ENCODE peak calls at places on chromosomes 2 and 18, in six cellular contexts. J is GM12891, X is IMR-90, C is tibial nerve, A is erythroblast, Z is gastrocnemius medialis. E is an unnamed sample.

GRCh38 chr18:3012306-3012919 is 531 bp downstream of the LPIN2 start:
- DNase-seq in J (peak), X (peak), C (peak), A (peak), Z (no peak), E (no peak)

GRCh38 chr2:54969295-54969939 is 80.8 kb downstream of the RTN4 start:
- DNase-seq in J (no peak), X (no peak), C (no peak), A (no peak), Z (no peak), E (no peak)

GRCh38 chr18:76937597-76937996 is 115.2 kb downstream of the ZNF236 start:
- DNase-seq in J (no peak), X (peak), C (no peak), A (no peak), Z (no peak), E (no peak)

GRCh38 chr2:43220982-43221659 is 5.3 kb downstream of the ZFP36L2 start:
- DNase-seq in J (no peak), X (peak), C (no peak), A (peak), Z (no peak), E (no peak)

GRCh38 chr18:77100751-77101355 is 31.7 kb downstream of the MBP start:
- DNase-seq in J (no peak), X (no peak), C (no peak), A (no peak), Z (no peak), E (no peak)

GRCh38 chr2:149077861-149078260 is 39.4 kb downstream of the LYPD6B start:
- DNase-seq in J (no peak), X (no peak), C (no peak), A (no peak), Z (no peak), E (no peak)

GRCh38 chr18:69580107-69580506 is 179.4 kb downstream of the DOK6 start:
- DNase-seq in J (no peak), X (peak), C (no peak), A (no peak), Z (no peak), E (no peak)

GRCh38 chr2:231017250-231017636 is 20.1 kb upstream of the C2orf72 start:
- DNase-seq in J (no peak), X (no peak), C (peak), A (no peak), Z (no peak), E (no peak)

GRCh38 chr2:135948642-135949355 is 36.6 kb downstream of the DARS1 start:
- DNase-seq in J (no peak), X (peak), C (no peak), A (no peak), Z (no peak), E (peak)

GRCh38 chr18:67310826-67311225 is 205.7 kb downstream of the DSEL start:
- DNase-seq in J (no peak), X (peak), C (no peak), A (no peak), Z (no peak), E (no peak)

GRCh38 chr2:128490881-128491778 is 172.5 kb upstream of the HS6ST1 start:
- DNase-seq in J (no peak), X (no peak), C (no peak), A (no peak), Z (no peak), E (peak)

GRCh38 chr2:85444629-85445028 is 26.1 kb downstream of the SH2D6 start:
- DNase-seq in J (no peak), X (peak), C (no peak), A (no peak), Z (no peak), E (no peak)

GRCh38 chr2:30321466-30321865 is 90.1 kb downstream of the LBH start:
- DNase-seq in J (no peak), X (peak), C (no peak), A (no peak), Z (no peak), E (no peak)

GRCh38 chr2:96203130-96204028 is 5.2 kb downstream of the STARD7 start:
- DNase-seq in J (no peak), X (no peak), C (no peak), A (no peak), Z (peak), E (no peak)

GRCh38 chr18:35991696-35992095 is 19.2 kb downstream of the RMP24 start:
- DNase-seq in J (no peak), X (no peak), C (no peak), A (no peak), Z (no peak), E (no peak)

GRCh38 chr2:25341753-25342371 is at the start of gene DNMT3A:
- DNase-seq in J (peak), X (peak), C (peak), A (peak), Z (peak), E (no peak)

DNA sequence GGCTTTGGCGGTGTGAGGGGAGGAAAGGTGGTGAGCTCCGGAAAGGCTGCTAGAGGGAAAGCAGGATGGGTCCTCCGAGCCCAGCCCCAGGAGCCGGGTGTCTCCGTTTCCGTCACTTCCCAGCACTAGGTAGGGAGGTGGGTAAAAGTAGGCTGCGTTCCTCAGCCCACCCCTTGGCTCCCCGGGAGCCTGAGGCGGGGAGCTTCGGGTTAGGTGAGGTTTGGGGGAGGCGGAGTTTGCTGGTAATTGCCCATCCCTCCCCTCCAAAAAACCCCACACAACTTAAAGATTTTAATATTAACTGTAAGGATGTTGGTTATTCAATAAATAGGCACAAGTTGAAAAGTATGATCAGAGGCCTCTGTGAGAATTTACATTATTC is 552 bp upstream of the ATF2 start:
- DNase-seq in J (no peak), X (no peak), C (no peak), A (no peak), Z (no peak), E (no peak)
- TF ChIP-seq POLR2A in J (no peak), X (no peak), C (no peak), A (peak), Z (no peak), E (no peak)

DNA sequence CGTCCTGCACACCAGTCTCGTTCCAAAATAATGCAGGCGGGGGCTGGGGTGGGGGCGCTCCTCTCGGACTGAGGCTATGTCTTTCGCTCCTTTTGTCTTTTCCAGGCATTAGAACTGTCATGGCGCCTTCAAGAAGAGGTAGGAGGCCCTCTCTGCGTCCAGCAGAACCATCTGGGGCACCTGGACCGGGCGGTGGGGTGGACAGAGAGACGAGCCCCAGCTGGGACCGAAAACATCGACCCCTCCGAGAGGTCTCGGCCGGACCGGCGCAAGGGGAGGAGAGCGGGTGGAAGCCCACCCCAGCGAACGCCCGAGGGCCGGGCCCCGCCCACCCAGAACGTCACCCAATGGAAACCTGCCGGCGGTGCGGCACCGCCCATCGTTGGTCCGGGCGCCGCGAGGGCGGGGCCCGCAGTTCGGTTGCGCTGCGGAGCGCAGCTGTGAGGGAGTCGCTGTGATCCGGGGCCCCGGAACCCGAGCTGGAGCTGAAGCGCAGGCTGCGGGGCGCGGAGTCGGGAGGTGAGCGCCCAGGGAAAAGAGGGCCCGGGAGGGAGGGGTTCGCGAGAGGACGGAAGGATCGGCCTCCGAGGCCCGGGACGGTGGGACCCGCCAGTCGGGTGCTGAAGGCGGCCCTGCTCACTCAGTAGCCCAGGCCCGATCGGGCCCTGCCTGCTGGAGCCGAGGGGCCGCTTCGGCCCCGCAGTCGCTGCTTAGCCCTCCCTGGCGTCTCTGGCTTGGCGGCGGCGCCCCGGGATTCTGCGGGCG is at the start of gene NRBP1:
- DNase-seq in J (peak), X (peak), C (peak), A (peak), Z (peak), E (peak)
- TF ChIP-seq POLR2A in J (peak), X (peak), C (peak), A (peak), Z (peak), E (peak)

DNA sequence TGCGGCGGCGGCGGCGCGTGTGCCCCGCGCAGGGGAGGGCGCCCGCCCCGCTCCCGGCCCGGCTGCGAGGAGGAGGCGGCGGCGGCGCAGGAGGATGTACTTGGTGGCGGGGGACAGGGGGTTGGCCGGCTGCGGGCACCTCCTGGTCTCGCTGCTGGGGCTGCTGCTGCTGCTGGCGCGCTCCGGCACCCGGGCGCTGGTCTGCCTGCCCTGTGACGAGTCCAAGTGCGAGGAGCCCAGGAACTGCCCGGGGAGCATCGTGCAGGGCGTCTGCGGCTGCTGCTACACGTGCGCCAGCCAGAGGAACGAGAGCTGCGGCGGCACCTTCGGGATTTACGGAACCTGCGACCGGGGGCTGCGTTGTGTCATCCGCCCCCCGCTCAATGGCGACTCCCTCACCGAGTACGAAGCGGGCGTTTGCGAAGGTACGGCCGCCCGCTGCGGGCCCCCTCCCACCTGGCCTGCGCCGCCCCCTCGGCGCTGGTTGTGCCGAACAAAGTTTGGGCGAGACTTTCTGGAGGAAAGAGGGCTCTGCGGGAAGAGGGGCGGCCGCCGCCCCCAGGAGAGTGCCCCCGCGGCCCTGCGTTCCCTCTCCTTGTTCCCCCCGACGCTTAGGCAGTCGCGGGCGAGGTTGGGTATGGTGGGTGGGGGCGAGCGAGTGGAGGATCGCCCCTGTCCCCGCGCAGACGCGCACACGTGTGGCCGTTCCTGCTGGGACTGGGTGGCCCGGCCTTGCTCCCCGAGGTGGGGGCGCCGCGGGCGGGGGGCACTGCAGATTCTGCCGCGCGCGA is 816 bp downstream of the CRIM1 start:
- DNase-seq in J (peak), X (peak), C (peak), A (peak), Z (peak), E (peak)
- TF ChIP-seq POLR2A in J (no peak), X (no peak), C (no peak), A (no peak), Z (no peak), E (no peak)

GRCh38 chr2:73071452-73072399 is at the start of gene SFXN5:
- DNase-seq in J (peak), X (peak), C (peak), A (peak), Z (peak), E (peak)
- TF ChIP-seq POLR2A in J (peak), X (peak), C (peak), A (peak), Z (peak), E (no peak)

E was measured in lower leg skin.